ENCODE peak calls at places on chromosomes 4 and X, in four cellular contexts. E is K562, Q is heart left ventricle, N is RWPE2. C is an unnamed sample. For H3K4me1, the result is how much of the 10 kb centered on the place peaks cover.

GRCh38 chr4:53586121-53586816 is 5.0 kb downstream of the LNX1 start:
- ATAC-seq in E (no peak), Q (peak), N (peak), C (no peak)

GRCh38 chrX:70012756-70013155 is 37.0 kb downstream of the AWAT2 start:
- ATAC-seq in E (no peak), Q (no peak), N (no peak), C (no peak)

GRCh38 chr4:2673157-2673556 is 83.0 kb downstream of the TNIP2 start:
- ATAC-seq in E (peak), Q (no peak), N (no peak), C (no peak)

GRCh38 chrX:35919536-35920309 is at the start of gene CFAP47:
- ATAC-seq in E (no peak), Q (no peak), N (peak), C (no peak)

GRCh38 chr4:154642361-154642760 is 29.9 kb upstream of the FGG start:
- ATAC-seq in E (no peak), Q (no peak), N (no peak), C (no peak)

GRCh38 chrX:150363561-150364346 is 637 bp downstream of the MAMLD1 start:
- ATAC-seq in E (no peak), Q (peak), N (peak), C (no peak)

GRCh38 chr4:37370052-37370451 is 125.5 kb downstream of the NWD2 start:
- ATAC-seq in E (no peak), Q (no peak), N (no peak), C (no peak)

GRCh38 chr4:11869471-11869870 is 440.8 kb upstream of the HS3ST1 start:
- ATAC-seq in E (no peak), Q (no peak), N (no peak), C (no peak)

GRCh38 chrX:71629467-71629866 is 11.2 kb upstream of the CXCR3 start:
- ATAC-seq in E (no peak), Q (no peak), N (no peak), C (no peak)

GRCh38 chr4:138673053-138673452 is 342.5 kb upstream of the NOCT start:
- ATAC-seq in E (no peak), Q (no peak), N (no peak), C (no peak)

GRCh38 chr4:129550281-129550785 is 454.4 kb downstream of the C4orf33 start:
- ATAC-seq in E (no peak), Q (no peak), N (no peak), C (no peak)

GRCh38 chr4:52983563-52984303 is 121.6 kb downstream of the RASL11B start:
- ATAC-seq in E (peak), Q (peak), N (peak), C (peak)

GRCh38 chrX:124555036-124555595 is 208.8 kb downstream of the SH2D1A start:
- ATAC-seq in E (no peak), Q (no peak), N (peak), C (no peak)

GRCh38 chr4:107760281-107760947 is 40.4 kb upstream of the PAPSS1 start:
- ATAC-seq in E (peak), Q (no peak), N (peak), C (no peak)

GRCh38 chr4:114287079-114287696 is 307.7 kb upstream of the ARSJ start:
- ATAC-seq in E (no peak), Q (no peak), N (peak), C (no peak)

GRCh38 chrX:86033385-86033784 is 14.0 kb downstream of the CHM start:
- ATAC-seq in E (no peak), Q (no peak), N (no peak), C (no peak)

GRCh38 chr4:38514465-38515146 is 149.4 kb upstream of the KLF3 start:
- ATAC-seq in E (no peak), Q (no peak), N (no peak), C (no peak)

GRCh38 chrX:129230850-129231512 is 292.3 kb downstream of the SMARCA1 start:
- ATAC-seq in E (no peak), Q (peak), N (no peak), C (no peak)

GRCh38 chrX:71994601-71995000 is 84.0 kb downstream of the NHSL2 start:
- ATAC-seq in E (no peak), Q (no peak), N (no peak), C (no peak)

GRCh38 chr4:77801260-77801608 is 17.9 kb downstream of the CNOT6L start:
- ATAC-seq in E (peak), Q (peak), N (no peak), C (no peak)

GRCh38 chr4:53709693-53710092 is 118.4 kb upstream of the LNX1 start:
- ATAC-seq in E (no peak), Q (no peak), N (no peak), C (no peak)

GRCh38 chr4:41361831-41362646 is 105.3 kb downstream of the UCHL1 start:
- ATAC-seq in E (no peak), Q (no peak), N (peak), C (no peak)

GRCh38 chr4:164935363-164935762 is 42.1 kb downstream of the TRIM61 start:
- ATAC-seq in E (peak), Q (no peak), N (peak), C (no peak)

DNA sequence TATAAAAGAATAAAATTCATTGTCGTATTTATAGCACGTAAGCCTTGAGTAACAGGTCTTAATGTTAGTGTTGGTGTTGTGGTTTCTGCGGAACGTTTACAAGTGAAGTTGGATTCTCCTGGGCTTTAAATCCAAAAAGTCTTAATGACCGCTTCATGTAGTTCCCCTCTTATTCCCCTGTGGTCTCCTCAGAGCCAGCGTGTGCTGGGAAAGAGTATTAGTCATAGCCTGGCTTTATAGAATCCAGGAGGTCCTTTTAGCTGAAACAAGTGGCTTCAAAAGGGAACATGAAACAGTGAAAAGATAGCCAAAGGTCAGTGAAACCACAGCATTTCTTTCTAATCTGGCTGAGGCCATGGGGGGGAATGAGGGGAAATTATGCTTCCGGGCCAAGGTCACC is 79.1 kb downstream of the CLCN4 start:
- ATAC-seq in E (no peak), Q (peak), N (no peak), C (peak)
- H3K4me1 ChIP-seq in E (under half), Q (under half), N (under half), C (under half)

DNA sequence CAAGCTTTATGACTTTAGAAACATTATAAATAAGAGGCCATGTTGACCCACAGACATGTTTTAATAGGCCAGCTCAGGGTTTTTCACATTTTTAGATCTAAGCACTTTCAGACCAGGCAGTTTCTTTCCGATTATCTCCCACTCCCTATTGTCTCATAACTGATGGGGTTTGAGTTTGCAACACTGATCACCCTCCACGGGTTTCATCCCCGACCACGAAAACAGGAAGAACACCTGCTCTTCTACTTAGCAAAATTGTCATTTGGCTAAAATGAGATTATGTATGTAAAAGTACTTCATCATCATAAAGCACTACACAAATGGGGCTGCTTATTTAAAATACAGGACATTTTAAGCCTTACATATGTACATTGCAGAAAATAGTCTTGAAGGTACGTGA is 407.9 kb downstream of the HNRNPD start:
- ATAC-seq in E (no peak), Q (no peak), N (no peak), C (no peak)
- H3K27ac ChIP-seq in E (no peak), Q (no peak), N (no peak), C (no peak)

DNA sequence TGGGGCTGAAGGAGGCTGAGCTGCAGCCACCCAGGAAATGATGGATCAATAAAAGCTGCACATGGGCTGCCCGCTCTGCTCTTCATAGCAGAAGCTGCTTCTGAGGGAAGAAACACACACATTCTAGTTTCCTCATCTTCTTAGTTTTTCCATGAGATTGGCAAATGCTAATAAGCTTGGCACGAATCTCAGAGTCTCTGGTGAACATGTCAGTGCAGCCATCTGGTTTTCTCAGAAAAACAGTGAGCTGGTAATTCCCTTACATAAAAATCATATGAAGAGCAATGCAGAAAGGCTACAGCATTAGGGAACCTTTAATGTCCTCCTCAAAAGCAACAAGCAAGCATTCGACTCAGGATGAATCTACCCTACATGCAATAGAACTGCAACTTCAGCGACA is 69.9 kb downstream of the GATB start:
- ATAC-seq in E (no peak), Q (no peak), N (no peak), C (no peak)
- H3K4me1 ChIP-seq in E (under half), Q (half or more), N (under half), C (half or more)

GRCh38 chrX:110224926-110225617 is 92.8 kb downstream of the AMMECR1 start:
- ATAC-seq in E (no peak), Q (no peak), N (no peak), C (no peak)

GRCh38 chrX:110222497-110223257 is 95.2 kb downstream of the AMMECR1 start:
- ATAC-seq in E (no peak), Q (no peak), N (no peak), C (no peak)

GRCh38 chrX:110226931-110227330 is 91.0 kb downstream of the AMMECR1 start:
- ATAC-seq in E (no peak), Q (no peak), N (no peak), C (no peak)

DNA sequence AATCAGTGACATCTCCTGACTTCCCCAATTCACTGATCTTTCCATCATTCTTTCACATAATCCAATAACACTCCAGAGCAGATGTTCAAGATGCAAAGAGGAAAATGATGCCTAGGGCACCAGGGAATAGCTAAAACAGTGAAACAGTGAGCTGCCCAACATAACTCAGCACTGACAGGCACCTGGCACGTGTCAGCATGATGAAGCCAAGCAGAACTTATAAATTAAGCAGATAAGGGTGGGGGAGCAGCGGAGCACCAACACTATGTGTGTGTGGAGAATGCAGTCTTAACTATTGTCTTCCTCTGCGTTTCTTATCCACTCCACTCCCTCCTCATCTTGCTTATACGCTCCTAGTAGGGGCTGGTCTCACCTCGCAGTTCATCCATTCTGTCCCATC is 89.4 kb downstream of the AMMECR1 start:
- ATAC-seq in E (peak), Q (no peak), N (no peak), C (no peak)
- H3K27ac ChIP-seq in E (no peak), Q (no peak), N (no peak), C (no peak)

GRCh38 chr4:6277139-6277802 is 7.6 kb downstream of the WFS1 start:
- ATAC-seq in E (no peak), Q (peak), N (no peak), C (peak)
- H3K4me1 ChIP-seq in E (under half), Q (half or more), N (under half), C (half or more)

GRCh38 chr4:71472946-71473345 is 134.1 kb downstream of the SLC4A4 start:
- ATAC-seq in E (no peak), Q (no peak), N (peak), C (no peak)

GRCh38 chr4:71468086-71468485 is 129.3 kb downstream of the SLC4A4 start:
- ATAC-seq in E (no peak), Q (no peak), N (no peak), C (no peak)

GRCh38 chr4:71466775-71467174 is 128.0 kb downstream of the SLC4A4 start:
- ATAC-seq in E (no peak), Q (no peak), N (no peak), C (no peak)

GRCh38 chr4:71473541-71474240 is 134.9 kb downstream of the SLC4A4 start:
- ATAC-seq in E (no peak), Q (no peak), N (no peak), C (no peak)

DNA sequence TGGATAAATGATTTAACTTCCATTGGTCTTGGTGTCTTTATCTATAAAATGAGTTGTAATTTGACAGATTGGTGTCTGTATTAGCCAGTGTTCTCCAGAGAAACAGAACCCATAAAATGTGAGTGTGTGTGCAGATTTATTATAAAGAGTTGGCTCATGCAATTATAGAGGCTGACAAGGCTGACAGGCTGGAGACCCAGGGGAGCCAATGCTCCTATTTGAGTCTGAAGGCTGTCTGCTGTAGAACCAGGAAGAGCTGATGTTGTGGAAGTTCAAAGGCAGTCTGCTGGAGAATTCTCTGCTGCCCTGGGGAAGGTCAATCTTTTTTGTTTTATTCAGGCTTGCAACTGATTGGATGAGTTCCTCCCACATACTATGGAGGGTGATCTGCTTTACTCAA is 131.7 kb downstream of the SLC4A4 start:
- ATAC-seq in E (no peak), Q (no peak), N (no peak), C (no peak)
- H3K27ac ChIP-seq in E (no peak), Q (no peak), N (no peak), C (no peak)

GRCh38 chr4:24915121-24915922 is 2.5 kb upstream of the CCDC149 start:
- ATAC-seq in E (peak), Q (no peak), N (no peak), C (no peak)
- H3K4me1 ChIP-seq in E (under half), Q (under half), N (under half), C (under half)

GRCh38 chrX:151970027-151970426 is 4.4 kb downstream of the GABRE start:
- ATAC-seq in E (no peak), Q (no peak), N (no peak), C (no peak)

GRCh38 chrX:151973851-151974335 is 583 bp downstream of the GABRE start:
- ATAC-seq in E (peak), Q (peak), N (peak), C (peak)

GRCh38 chrX:151973262-151973661 is 1.2 kb downstream of the GABRE start:
- ATAC-seq in E (peak), Q (no peak), N (no peak), C (no peak)

GRCh38 chrX:151974336-151975227 is at the start of gene GABRE:
- ATAC-seq in E (peak), Q (peak), N (peak), C (peak)

GRCh38 chrX:151970661-151971060 is 3.8 kb downstream of the GABRE start:
- ATAC-seq in E (no peak), Q (peak), N (peak), C (peak)
- H3K27ac ChIP-seq in E (peak), Q (peak), N (peak), C (no peak)